ENCODE peak calls at places on chromosome 22, in seven cellular contexts. One of them, this sample, is unnamed.
A peak's percentile ranks its signal among the peaks of the same experiment; 100 is the strongest.

GRCh38 chr22:17890245-17890671 is 116.0 kb upstream of the BID start:
- DNase-seq in CD8-positive, alpha-beta T cell: no peak
- DNase-seq in activated CD8-positive, alpha-beta memory T cell treated with anti-CD3 and anti-CD28 coated beads, Interleukin-2, amount 50 U/mL, for 48 hours: no peak
- DNase-seq in HT1080: peak; percentile 28
- DNase-seq in M059J: peak; percentile 65
- DNase-seq in stimulated activated CD4-positive, alpha-beta T cell treated with anti-CD3 and anti-CD28 coated beads, Interleukin-12 subunit alpha, Interleukin-12 subunit beta, amount 100 ng/mL, for 48 hours: no peak
- DNase-seq in cardiac muscle cell: peak; percentile 65
- DNase-seq in this sample: no peak

GRCh38 chr22:48613566-48614200 is 1214.0 kb downstream of the BRD1 start:
- DNase-seq in CD8-positive, alpha-beta T cell: no peak
- DNase-seq in cardiac muscle cell: no peak
- DNase-seq in M059J: no peak
- DNase-seq in stimulated activated CD4-positive, alpha-beta T cell treated with anti-CD3 and anti-CD28 coated beads, Interleukin-12 subunit alpha, Interleukin-12 subunit beta, amount 100 ng/mL, for 48 hours: no peak
- DNase-seq in HT1080: no peak
- DNase-seq in activated CD8-positive, alpha-beta memory T cell treated with anti-CD3 and anti-CD28 coated beads, Interleukin-2, amount 50 U/mL, for 48 hours: no peak
- DNase-seq in this sample: no peak

GRCh38 chr22:48405741-48406140 is 1421.9 kb downstream of the BRD1 start:
- DNase-seq in activated CD8-positive, alpha-beta memory T cell treated with anti-CD3 and anti-CD28 coated beads, Interleukin-2, amount 50 U/mL, for 48 hours: no peak
- DNase-seq in CD8-positive, alpha-beta T cell: no peak
- DNase-seq in M059J: no peak
- DNase-seq in stimulated activated CD4-positive, alpha-beta T cell treated with anti-CD3 and anti-CD28 coated beads, Interleukin-12 subunit alpha, Interleukin-12 subunit beta, amount 100 ng/mL, for 48 hours: no peak
- DNase-seq in cardiac muscle cell: no peak
- DNase-seq in HT1080: no peak
- DNase-seq in this sample: no peak

GRCh38 chr22:18032455-18033101 is 8.2 kb upstream of the MICAL3 start:
- DNase-seq in HT1080: peak; percentile 94
- DNase-seq in stimulated activated CD4-positive, alpha-beta T cell treated with anti-CD3 and anti-CD28 coated beads, Interleukin-12 subunit alpha, Interleukin-12 subunit beta, amount 100 ng/mL, for 48 hours: no peak
- DNase-seq in activated CD8-positive, alpha-beta memory T cell treated with anti-CD3 and anti-CD28 coated beads, Interleukin-2, amount 50 U/mL, for 48 hours: no peak
- DNase-seq in cardiac muscle cell: no peak
- DNase-seq in M059J: peak; percentile 92
- DNase-seq in CD8-positive, alpha-beta T cell: no peak
- DNase-seq in this sample: no peak

GRCh38 chr22:42696331-42696967 is 24.2 kb downstream of the A4GALT start:
- DNase-seq in activated CD8-positive, alpha-beta memory T cell treated with anti-CD3 and anti-CD28 coated beads, Interleukin-2, amount 50 U/mL, for 48 hours: no peak
- DNase-seq in CD8-positive, alpha-beta T cell: no peak
- DNase-seq in M059J: no peak
- DNase-seq in stimulated activated CD4-positive, alpha-beta T cell treated with anti-CD3 and anti-CD28 coated beads, Interleukin-12 subunit alpha, Interleukin-12 subunit beta, amount 100 ng/mL, for 48 hours: no peak
- DNase-seq in HT1080: no peak
- DNase-seq in cardiac muscle cell: no peak
- DNase-seq in this sample: no peak

GRCh38 chr22:26852176-26852575 is 194.8 kb downstream of the MIAT start:
- DNase-seq in stimulated activated CD4-positive, alpha-beta T cell treated with anti-CD3 and anti-CD28 coated beads, Interleukin-12 subunit alpha, Interleukin-12 subunit beta, amount 100 ng/mL, for 48 hours: no peak
- DNase-seq in HT1080: no peak
- DNase-seq in M059J: no peak
- DNase-seq in activated CD8-positive, alpha-beta memory T cell treated with anti-CD3 and anti-CD28 coated beads, Interleukin-2, amount 50 U/mL, for 48 hours: no peak
- DNase-seq in cardiac muscle cell: peak; percentile 59
- DNase-seq in CD8-positive, alpha-beta T cell: no peak
- DNase-seq in this sample: no peak

GRCh38 chr22:44569516-44569915 is 71.5 kb upstream of the RTL6 start:
- DNase-seq in activated CD8-positive, alpha-beta memory T cell treated with anti-CD3 and anti-CD28 coated beads, Interleukin-2, amount 50 U/mL, for 48 hours: no peak
- DNase-seq in HT1080: no peak
- DNase-seq in CD8-positive, alpha-beta T cell: no peak
- DNase-seq in stimulated activated CD4-positive, alpha-beta T cell treated with anti-CD3 and anti-CD28 coated beads, Interleukin-12 subunit alpha, Interleukin-12 subunit beta, amount 100 ng/mL, for 48 hours: no peak
- DNase-seq in cardiac muscle cell: no peak
- DNase-seq in M059J: no peak
- DNase-seq in this sample: no peak

GRCh38 chr22:40560994-40561515 is 75.5 kb downstream of the MRTFA start:
- DNase-seq in HT1080: no peak
- DNase-seq in stimulated activated CD4-positive, alpha-beta T cell treated with anti-CD3 and anti-CD28 coated beads, Interleukin-12 subunit alpha, Interleukin-12 subunit beta, amount 100 ng/mL, for 48 hours: no peak
- DNase-seq in M059J: no peak
- DNase-seq in activated CD8-positive, alpha-beta memory T cell treated with anti-CD3 and anti-CD28 coated beads, Interleukin-2, amount 50 U/mL, for 48 hours: no peak
- DNase-seq in CD8-positive, alpha-beta T cell: no peak
- DNase-seq in cardiac muscle cell: no peak
- DNase-seq in this sample: no peak

GRCh38 chr22:42396621-42397331 is 35.4 kb downstream of the NFAM1 start:
- DNase-seq in activated CD8-positive, alpha-beta memory T cell treated with anti-CD3 and anti-CD28 coated beads, Interleukin-2, amount 50 U/mL, for 48 hours: no peak
- DNase-seq in HT1080: no peak
- DNase-seq in CD8-positive, alpha-beta T cell: peak; percentile 10
- DNase-seq in cardiac muscle cell: no peak
- DNase-seq in stimulated activated CD4-positive, alpha-beta T cell treated with anti-CD3 and anti-CD28 coated beads, Interleukin-12 subunit alpha, Interleukin-12 subunit beta, amount 100 ng/mL, for 48 hours: no peak
- DNase-seq in M059J: peak; percentile 31
- DNase-seq in this sample: no peak

GRCh38 chr22:41245917-41246499 is 5.3 kb upstream of the CHADL start:
- DNase-seq in activated CD8-positive, alpha-beta memory T cell treated with anti-CD3 and anti-CD28 coated beads, Interleukin-2, amount 50 U/mL, for 48 hours: no peak
- DNase-seq in cardiac muscle cell: no peak
- DNase-seq in HT1080: no peak
- DNase-seq in M059J: no peak
- DNase-seq in CD8-positive, alpha-beta T cell: no peak
- DNase-seq in stimulated activated CD4-positive, alpha-beta T cell treated with anti-CD3 and anti-CD28 coated beads, Interleukin-12 subunit alpha, Interleukin-12 subunit beta, amount 100 ng/mL, for 48 hours: no peak
- DNase-seq in this sample: no peak

GRCh38 chr22:49515486-49515885 is 312.2 kb downstream of the BRD1 start:
- DNase-seq in activated CD8-positive, alpha-beta memory T cell treated with anti-CD3 and anti-CD28 coated beads, Interleukin-2, amount 50 U/mL, for 48 hours: no peak
- DNase-seq in CD8-positive, alpha-beta T cell: no peak
- DNase-seq in M059J: no peak
- DNase-seq in stimulated activated CD4-positive, alpha-beta T cell treated with anti-CD3 and anti-CD28 coated beads, Interleukin-12 subunit alpha, Interleukin-12 subunit beta, amount 100 ng/mL, for 48 hours: no peak
- DNase-seq in HT1080: peak; percentile 29
- DNase-seq in cardiac muscle cell: no peak
- DNase-seq in this sample: no peak

GRCh38 chr22:46011627-46012181 is 34.7 kb upstream of the WNT7B start:
- DNase-seq in HT1080: no peak
- DNase-seq in cardiac muscle cell: no peak
- DNase-seq in activated CD8-positive, alpha-beta memory T cell treated with anti-CD3 and anti-CD28 coated beads, Interleukin-2, amount 50 U/mL, for 48 hours: no peak
- DNase-seq in M059J: no peak
- DNase-seq in CD8-positive, alpha-beta T cell: no peak
- DNase-seq in stimulated activated CD4-positive, alpha-beta T cell treated with anti-CD3 and anti-CD28 coated beads, Interleukin-12 subunit alpha, Interleukin-12 subunit beta, amount 100 ng/mL, for 48 hours: no peak
- DNase-seq in this sample: no peak

GRCh38 chr22:38214248-38215056 is 12.7 kb downstream of the MAFF start:
- DNase-seq in stimulated activated CD4-positive, alpha-beta T cell treated with anti-CD3 and anti-CD28 coated beads, Interleukin-12 subunit alpha, Interleukin-12 subunit beta, amount 100 ng/mL, for 48 hours: peak; percentile 38
- DNase-seq in activated CD8-positive, alpha-beta memory T cell treated with anti-CD3 and anti-CD28 coated beads, Interleukin-2, amount 50 U/mL, for 48 hours: peak; percentile 80
- DNase-seq in cardiac muscle cell: peak; percentile 83
- DNase-seq in M059J: no peak
- DNase-seq in HT1080: no peak
- DNase-seq in CD8-positive, alpha-beta T cell: peak; percentile 73
- DNase-seq in this sample: no peak

GRCh38 chr22:41905411-41906202 is 9.3 kb downstream of the SHISA8 start:
- DNase-seq in cardiac muscle cell: no peak
- DNase-seq in M059J: no peak
- DNase-seq in activated CD8-positive, alpha-beta memory T cell treated with anti-CD3 and anti-CD28 coated beads, Interleukin-2, amount 50 U/mL, for 48 hours: no peak
- DNase-seq in stimulated activated CD4-positive, alpha-beta T cell treated with anti-CD3 and anti-CD28 coated beads, Interleukin-12 subunit alpha, Interleukin-12 subunit beta, amount 100 ng/mL, for 48 hours: no peak
- DNase-seq in CD8-positive, alpha-beta T cell: no peak
- DNase-seq in HT1080: no peak
- DNase-seq in this sample: no peak

GRCh38 chr22:24591286-24591830 is 1.5 kb downstream of the LRRC75B start:
- DNase-seq in CD8-positive, alpha-beta T cell: no peak
- DNase-seq in activated CD8-positive, alpha-beta memory T cell treated with anti-CD3 and anti-CD28 coated beads, Interleukin-2, amount 50 U/mL, for 48 hours: no peak
- DNase-seq in M059J: no peak
- DNase-seq in HT1080: no peak
- DNase-seq in stimulated activated CD4-positive, alpha-beta T cell treated with anti-CD3 and anti-CD28 coated beads, Interleukin-12 subunit alpha, Interleukin-12 subunit beta, amount 100 ng/mL, for 48 hours: no peak
- DNase-seq in cardiac muscle cell: no peak
- DNase-seq in this sample: no peak

GRCh38 chr22:31103899-31104694 is 3.3 kb downstream of the SELENOM start:
- DNase-seq in CD8-positive, alpha-beta T cell: no peak
- DNase-seq in stimulated activated CD4-positive, alpha-beta T cell treated with anti-CD3 and anti-CD28 coated beads, Interleukin-12 subunit alpha, Interleukin-12 subunit beta, amount 100 ng/mL, for 48 hours: no peak
- DNase-seq in activated CD8-positive, alpha-beta memory T cell treated with anti-CD3 and anti-CD28 coated beads, Interleukin-2, amount 50 U/mL, for 48 hours: no peak
- DNase-seq in M059J: no peak
- DNase-seq in HT1080: no peak
- DNase-seq in cardiac muscle cell: no peak
- DNase-seq in this sample: no peak

GRCh38 chr22:43257549-43257948 is 70.6 kb upstream of the TTLL12 start:
- DNase-seq in M059J: no peak
- DNase-seq in stimulated activated CD4-positive, alpha-beta T cell treated with anti-CD3 and anti-CD28 coated beads, Interleukin-12 subunit alpha, Interleukin-12 subunit beta, amount 100 ng/mL, for 48 hours: no peak
- DNase-seq in HT1080: no peak
- DNase-seq in CD8-positive, alpha-beta T cell: no peak
- DNase-seq in activated CD8-positive, alpha-beta memory T cell treated with anti-CD3 and anti-CD28 coated beads, Interleukin-2, amount 50 U/mL, for 48 hours: no peak
- DNase-seq in cardiac muscle cell: no peak
- DNase-seq in this sample: no peak

GRCh38 chr22:49186756-49187155 is 640.9 kb downstream of the BRD1 start:
- DNase-seq in activated CD8-positive, alpha-beta memory T cell treated with anti-CD3 and anti-CD28 coated beads, Interleukin-2, amount 50 U/mL, for 48 hours: no peak
- DNase-seq in M059J: no peak
- DNase-seq in cardiac muscle cell: no peak
- DNase-seq in CD8-positive, alpha-beta T cell: no peak
- DNase-seq in HT1080: no peak
- DNase-seq in stimulated activated CD4-positive, alpha-beta T cell treated with anti-CD3 and anti-CD28 coated beads, Interleukin-12 subunit alpha, Interleukin-12 subunit beta, amount 100 ng/mL, for 48 hours: no peak
- DNase-seq in this sample: no peak

GRCh38 chr22:17436981-17437410 is 67.7 kb downstream of the CECR2 start:
- DNase-seq in cardiac muscle cell: peak; percentile 61
- DNase-seq in HT1080: no peak
- DNase-seq in activated CD8-positive, alpha-beta memory T cell treated with anti-CD3 and anti-CD28 coated beads, Interleukin-2, amount 50 U/mL, for 48 hours: no peak
- DNase-seq in CD8-positive, alpha-beta T cell: no peak
- DNase-seq in stimulated activated CD4-positive, alpha-beta T cell treated with anti-CD3 and anti-CD28 coated beads, Interleukin-12 subunit alpha, Interleukin-12 subunit beta, amount 100 ng/mL, for 48 hours: no peak
- DNase-seq in M059J: no peak
- DNase-seq in this sample: no peak

GRCh38 chr22:19174106-19175025 is 4.2 kb downstream of the SLC25A1 start:
- DNase-seq in cardiac muscle cell: no peak
- DNase-seq in activated CD8-positive, alpha-beta memory T cell treated with anti-CD3 and anti-CD28 coated beads, Interleukin-2, amount 50 U/mL, for 48 hours: no peak
- DNase-seq in HT1080: peak; percentile 55
- DNase-seq in M059J: peak; percentile 76
- DNase-seq in CD8-positive, alpha-beta T cell: no peak
- DNase-seq in stimulated activated CD4-positive, alpha-beta T cell treated with anti-CD3 and anti-CD28 coated beads, Interleukin-12 subunit alpha, Interleukin-12 subunit beta, amount 100 ng/mL, for 48 hours: no peak
- DNase-seq in this sample: peak; percentile 25

GRCh38 chr22:45602824-45603301 is 68.8 kb upstream of the ATXN10 start:
- DNase-seq in M059J: peak; percentile 46
- DNase-seq in activated CD8-positive, alpha-beta memory T cell treated with anti-CD3 and anti-CD28 coated beads, Interleukin-2, amount 50 U/mL, for 48 hours: no peak
- DNase-seq in cardiac muscle cell: no peak
- DNase-seq in CD8-positive, alpha-beta T cell: no peak
- DNase-seq in stimulated activated CD4-positive, alpha-beta T cell treated with anti-CD3 and anti-CD28 coated beads, Interleukin-12 subunit alpha, Interleukin-12 subunit beta, amount 100 ng/mL, for 48 hours: no peak
- DNase-seq in HT1080: peak; percentile 40
- DNase-seq in this sample: peak; percentile 75

GRCh38 chr22:23386245-23386631 is 193.9 kb downstream of the IGLL1 start:
- DNase-seq in activated CD8-positive, alpha-beta memory T cell treated with anti-CD3 and anti-CD28 coated beads, Interleukin-2, amount 50 U/mL, for 48 hours: no peak
- DNase-seq in cardiac muscle cell: no peak
- DNase-seq in stimulated activated CD4-positive, alpha-beta T cell treated with anti-CD3 and anti-CD28 coated beads, Interleukin-12 subunit alpha, Interleukin-12 subunit beta, amount 100 ng/mL, for 48 hours: no peak
- DNase-seq in CD8-positive, alpha-beta T cell: no peak
- DNase-seq in HT1080: no peak
- DNase-seq in M059J: no peak
- DNase-seq in this sample: no peak

GRCh38 chr22:40348025-40348658 is 1.8 kb downstream of the ADSL start:
- DNase-seq in M059J: peak; percentile 41
- DNase-seq in cardiac muscle cell: peak; percentile 59
- DNase-seq in HT1080: peak; percentile 55
- DNase-seq in activated CD8-positive, alpha-beta memory T cell treated with anti-CD3 and anti-CD28 coated beads, Interleukin-2, amount 50 U/mL, for 48 hours: peak; percentile 71
- DNase-seq in stimulated activated CD4-positive, alpha-beta T cell treated with anti-CD3 and anti-CD28 coated beads, Interleukin-12 subunit alpha, Interleukin-12 subunit beta, amount 100 ng/mL, for 48 hours: no peak
- DNase-seq in CD8-positive, alpha-beta T cell: peak; percentile 70
- DNase-seq in this sample: peak; percentile 33

This sample was measured in GDM1.